ENCODE peak calls at places on chromosomes 5 and 9, in eight cellular contexts. T, H, W, Y, E, U, P and R are unnamed samples.

GRCh38 chr9:97721396-97721795 is 24.3 kb upstream of the XPA start:
- DNase-seq in T (no peak), H (no peak), W (no peak), Y (no peak), E (no peak), U (no peak), P (no peak), R (no peak)

GRCh38 chr5:133981714-133982113 is 13.3 kb upstream of the C5orf15 start:
- DNase-seq in T (no peak), H (no peak), W (no peak), Y (no peak), E (no peak), U (no peak), P (no peak), R (no peak)

GRCh38 chr5:177194278-177194677 is 60.7 kb downstream of the NSD1 start:
- DNase-seq in T (no peak), H (no peak), W (no peak), Y (peak), E (no peak), U (no peak), P (no peak), R (no peak)

GRCh38 chr9:130962418-130963316 is 23.6 kb upstream of the FIBCD1 start:
- DNase-seq in T (no peak), H (peak), W (peak), Y (peak), E (no peak), U (no peak), P (no peak), R (no peak)

GRCh38 chr5:33649801-33650482 is 209.2 kb downstream of the TARS1 start:
- DNase-seq in T (no peak), H (no peak), W (no peak), Y (no peak), E (no peak), U (no peak), P (no peak), R (no peak)

GRCh38 chr9:29830815-29831214 is 2257.5 kb upstream of the C9orf72 start:
- DNase-seq in T (peak), H (peak), W (no peak), Y (peak), E (no peak), U (no peak), P (no peak), R (no peak)

GRCh38 chr9:346114-346513 is 131.4 kb downstream of the DOCK8 start:
- DNase-seq in T (no peak), H (no peak), W (no peak), Y (no peak), E (peak), U (no peak), P (no peak), R (no peak)

GRCh38 chr9:90290716-90291485 is 351.7 kb downstream of the DIRAS2 start:
- DNase-seq in T (no peak), H (no peak), W (no peak), Y (no peak), E (no peak), U (no peak), P (no peak), R (no peak)

GRCh38 chr5:54832846-54833245 is 152.5 kb downstream of the ESM1 start:
- DNase-seq in T (peak), H (no peak), W (no peak), Y (no peak), E (no peak), U (no peak), P (no peak), R (no peak)

GRCh38 chr5:83471405-83472212 is at the start of gene VCAN:
- DNase-seq in T (peak), H (peak), W (no peak), Y (peak), E (peak), U (peak), P (peak), R (peak)

GRCh38 chr5:79878721-79879336 is 112.2 kb downstream of the MTX3 start:
- DNase-seq in T (no peak), H (peak), W (no peak), Y (peak), E (no peak), U (no peak), P (no peak), R (peak)

GRCh38 chr9:35990155-35990554 is 32.2 kb upstream of the OR2S2 start:
- DNase-seq in T (no peak), H (no peak), W (no peak), Y (no peak), E (no peak), U (no peak), P (no peak), R (peak)

GRCh38 chr9:133306242-133307194 is 29.5 kb downstream of the SURF6 start:
- DNase-seq in T (no peak), H (no peak), W (no peak), Y (no peak), E (no peak), U (no peak), P (no peak), R (no peak)

GRCh38 chr5:58060971-58061370 is 398.9 kb downstream of the PLK2 start:
- DNase-seq in T (no peak), H (no peak), W (no peak), Y (no peak), E (no peak), U (no peak), P (no peak), R (no peak)

GRCh38 chr5:38538161-38538560 is 18.3 kb downstream of the LIFR start:
- DNase-seq in T (no peak), H (no peak), W (no peak), Y (no peak), E (no peak), U (no peak), P (no peak), R (no peak)

GRCh38 chr9:113507256-113507655 is 43.7 kb downstream of the RGS3 start:
- DNase-seq in T (no peak), H (no peak), W (no peak), Y (no peak), E (no peak), U (no peak), P (no peak), R (no peak)

GRCh38 chr9:113519401-113520108 is 56.0 kb downstream of the RGS3 start:
- DNase-seq in T (peak), H (no peak), W (no peak), Y (peak), E (no peak), U (no peak), P (no peak), R (no peak)

GRCh38 chr5:174897281-174897950 is 173.0 kb downstream of the MSX2 start:
- DNase-seq in T (no peak), H (no peak), W (no peak), Y (no peak), E (no peak), U (no peak), P (no peak), R (no peak)

GRCh38 chr5:174903333-174903732 is 179.0 kb downstream of the MSX2 start:
- DNase-seq in T (no peak), H (no peak), W (no peak), Y (no peak), E (no peak), U (no peak), P (no peak), R (no peak)

GRCh38 chr5:174901336-174901735 is 177.0 kb downstream of the MSX2 start:
- DNase-seq in T (no peak), H (no peak), W (no peak), Y (no peak), E (no peak), U (no peak), P (no peak), R (no peak)

GRCh38 chr5:174895360-174895759 is 171.0 kb downstream of the MSX2 start:
- DNase-seq in T (no peak), H (no peak), W (no peak), Y (no peak), E (no peak), U (no peak), P (no peak), R (no peak)

DNA sequence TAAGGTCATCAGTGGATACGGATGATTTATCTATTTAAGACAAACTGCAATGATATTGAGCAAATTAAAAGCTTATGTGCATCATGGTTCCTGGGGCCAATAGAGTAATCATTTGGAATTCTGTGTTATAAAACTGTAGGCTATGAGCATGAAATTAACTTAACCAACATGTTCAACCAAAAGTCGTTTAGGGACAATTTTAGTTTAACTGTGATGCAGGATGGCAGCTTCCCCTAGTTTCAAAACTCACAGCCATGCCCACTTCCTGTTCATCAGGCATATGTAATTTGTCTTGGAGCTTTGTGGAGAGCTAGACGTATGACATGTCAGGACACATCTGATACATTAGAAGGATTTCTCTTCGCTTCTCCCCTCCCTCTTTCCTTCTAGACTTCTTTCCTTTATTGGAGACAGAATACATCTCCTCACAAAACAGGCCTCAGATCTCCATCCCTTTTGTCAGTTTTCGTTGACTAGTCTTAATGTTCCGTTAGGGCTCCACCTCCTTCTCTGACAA is 175.9 kb downstream of the MSX2 start:
- DNase-seq in T (no peak), H (no peak), W (no peak), Y (no peak), E (no peak), U (no peak), P (no peak), R (no peak)
- TF ChIP-seq EP300 in T (no peak), H (no peak), W (no peak), Y (no peak), E (no peak), U (no peak), P (no peak), R (no peak)

GRCh38 chr9:38362912-38363588 is 29.5 kb upstream of the ALDH1B1 start:
- DNase-seq in T (peak), H (peak), W (peak), Y (peak), E (peak), U (peak), P (no peak), R (no peak)
- TF ChIP-seq EP300 in T (no peak), H (no peak), W (no peak), Y (no peak), E (no peak), U (peak), P (no peak), R (no peak)

GRCh38 chr5:89729623-89730390 is 679.7 kb downstream of the CETN3 start:
- DNase-seq in T (no peak), H (no peak), W (no peak), Y (no peak), E (no peak), U (no peak), P (no peak), R (no peak)
- TF ChIP-seq EP300 in T (no peak), H (no peak), W (no peak), Y (no peak), E (no peak), U (no peak), P (no peak), R (no peak)

GRCh38 chr9:135440620-135441019 is 39.0 kb upstream of the PPP1R26 start:
- DNase-seq in T (no peak), H (no peak), W (peak), Y (peak), E (no peak), U (no peak), P (no peak), R (no peak)
- TF ChIP-seq EP300 in T (no peak), H (no peak), W (no peak), Y (no peak), E (no peak), U (no peak), P (no peak), R (no peak)